ENCODE peak calls at places on chromosomes 5 and 9, in six cellular contexts. B, H, P, L, F and Q are unnamed samples.

GRCh38 chr5:181173420-181174342 is 26.3 kb downstream of the OR2V2 start:
- DNase-seq in B (peak), H (peak), P (no peak), L (no peak), F (no peak), Q (no peak)

GRCh38 chr5:41820150-41820549 is 50.1 kb downstream of the OXCT1 start:
- DNase-seq in B (no peak), H (no peak), P (no peak), L (no peak), F (no peak), Q (no peak)

GRCh38 chr5:6328173-6328572 is 50.2 kb downstream of the MED10 start:
- DNase-seq in B (peak), H (peak), P (peak), L (no peak), F (no peak), Q (no peak)

GRCh38 chr9:29556746-29557145 is 1983.5 kb upstream of the C9orf72 start:
- DNase-seq in B (no peak), H (no peak), P (no peak), L (no peak), F (no peak), Q (no peak)

GRCh38 chr5:38468202-38468656 is 88.2 kb downstream of the LIFR start:
- DNase-seq in B (no peak), H (peak), P (no peak), L (peak), F (no peak), Q (peak)

GRCh38 chr5:16819522-16820167 is 116.4 kb downstream of the MYO10 start:
- DNase-seq in B (no peak), H (peak), P (no peak), L (no peak), F (no peak), Q (no peak)

GRCh38 chr5:171475551-171476035 is 56.1 kb downstream of the FGF18 start:
- DNase-seq in B (no peak), H (no peak), P (no peak), L (no peak), F (no peak), Q (no peak)

GRCh38 chr9:35822926-35823325 is 5.6 kb downstream of the FAM221B start:
- DNase-seq in B (no peak), H (no peak), P (no peak), L (no peak), F (no peak), Q (no peak)

GRCh38 chr5:26740182-26740581 is 298.2 kb downstream of the CDH9 start:
- DNase-seq in B (no peak), H (no peak), P (no peak), L (no peak), F (no peak), Q (no peak)

GRCh38 chr5:9358961-9359686 is 186.8 kb downstream of the SEMA5A start:
- DNase-seq in B (no peak), H (peak), P (no peak), L (no peak), F (no peak), Q (no peak)

GRCh38 chr9:89749500-89750116 is 144.8 kb downstream of the GADD45G start:
- DNase-seq in B (no peak), H (no peak), P (no peak), L (no peak), F (no peak), Q (no peak)

GRCh38 chr9:124894741-124895170 is 32.8 kb downstream of the ARPC5L start:
- DNase-seq in B (peak), H (peak), P (no peak), L (peak), F (no peak), Q (no peak)

GRCh38 chr5:179008667-179009066 is 13.5 kb upstream of the GRM6 start:
- DNase-seq in B (no peak), H (no peak), P (no peak), L (no peak), F (no peak), Q (no peak)

DNA sequence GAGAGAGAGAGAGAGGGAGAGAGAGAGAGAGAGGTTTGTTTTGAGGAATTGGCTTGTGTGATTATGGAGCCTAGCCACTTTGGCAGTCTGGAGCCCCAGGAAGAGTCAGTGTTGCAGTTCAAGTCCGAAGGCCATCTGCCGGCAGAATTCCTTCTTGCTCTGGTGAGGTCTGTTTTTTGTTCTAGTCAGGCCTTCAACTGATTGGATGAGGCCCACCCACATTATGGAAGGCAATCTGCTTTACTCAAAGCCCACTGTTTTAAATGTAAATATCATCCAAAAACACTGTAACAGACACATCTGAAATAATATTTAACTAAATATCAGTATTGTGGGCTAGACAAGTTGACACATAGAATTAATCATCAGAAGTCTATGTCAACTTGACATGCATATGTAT is 11.4 kb upstream of the GRM6 start:
- DNase-seq in B (no peak), H (no peak), P (no peak), L (no peak), F (no peak), Q (no peak)
- H3K4me3 ChIP-seq in B (no peak), H (no peak), P (no peak), L (no peak), F (no peak), Q (no peak)

DNA sequence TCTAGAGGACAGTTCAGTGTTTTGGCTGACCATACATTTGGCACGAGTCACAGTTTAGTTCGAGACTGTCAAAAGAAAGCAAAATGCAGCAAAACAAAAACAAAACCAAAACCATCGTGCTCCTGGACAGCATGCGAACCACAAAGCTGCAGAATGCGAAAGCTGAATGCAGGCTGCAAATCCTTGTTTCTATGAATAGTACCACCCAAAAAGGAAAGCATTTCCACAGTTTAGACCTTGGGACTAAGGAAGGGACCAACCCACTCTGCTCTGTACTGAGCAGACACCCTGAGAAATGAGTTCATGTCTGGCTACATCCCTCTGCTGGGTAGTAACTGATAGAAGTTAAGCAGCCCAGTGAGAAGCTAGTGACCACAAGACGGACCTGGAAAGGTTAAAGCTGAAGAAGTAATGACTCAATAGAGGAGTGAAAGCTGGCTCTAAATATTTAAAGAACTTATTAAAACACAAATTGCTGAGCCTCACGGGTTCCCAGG is 3.9 kb downstream of the GCNT4 start:
- DNase-seq in B (no peak), H (peak), P (no peak), L (no peak), F (no peak), Q (no peak)
- H3K4me3 ChIP-seq in B (no peak), H (no peak), P (no peak), L (no peak), F (no peak), Q (no peak)

GRCh38 chr5:191036-191948 is at the start of gene LRRC14B:
- DNase-seq in B (no peak), H (no peak), P (no peak), L (no peak), F (no peak), Q (no peak)
- H3K4me3 ChIP-seq in B (no peak), H (no peak), P (no peak), L (no peak), F (peak), Q (no peak)

GRCh38 chr5:125411163-125412050 is 665.0 kb upstream of the ZNF608 start:
- DNase-seq in B (peak), H (peak), P (no peak), L (no peak), F (no peak), Q (no peak)

GRCh38 chr5:125412561-125413535 is 666.4 kb upstream of the ZNF608 start:
- DNase-seq in B (peak), H (peak), P (peak), L (peak), F (peak), Q (peak)

GRCh38 chr5:125410501-125411162 is 664.2 kb upstream of the ZNF608 start:
- DNase-seq in B (peak), H (peak), P (no peak), L (no peak), F (no peak), Q (no peak)

GRCh38 chr5:125413861-125414260 is 667.4 kb upstream of the ZNF608 start:
- DNase-seq in B (no peak), H (no peak), P (no peak), L (no peak), F (no peak), Q (no peak)

GRCh38 chr5:125412051-125412560 is 665.7 kb upstream of the ZNF608 start:
- DNase-seq in B (peak), H (peak), P (peak), L (no peak), F (no peak), Q (no peak)
- H3K4me3 ChIP-seq in B (no peak), H (no peak), P (no peak), L (peak), F (peak), Q (peak)

GRCh38 chr5:34651791-34652190 is 4.3 kb upstream of the RAI14 start:
- DNase-seq in B (no peak), H (no peak), P (no peak), L (no peak), F (no peak), Q (no peak)
- H3K4me3 ChIP-seq in B (no peak), H (no peak), P (no peak), L (no peak), F (no peak), Q (no peak)

DNA sequence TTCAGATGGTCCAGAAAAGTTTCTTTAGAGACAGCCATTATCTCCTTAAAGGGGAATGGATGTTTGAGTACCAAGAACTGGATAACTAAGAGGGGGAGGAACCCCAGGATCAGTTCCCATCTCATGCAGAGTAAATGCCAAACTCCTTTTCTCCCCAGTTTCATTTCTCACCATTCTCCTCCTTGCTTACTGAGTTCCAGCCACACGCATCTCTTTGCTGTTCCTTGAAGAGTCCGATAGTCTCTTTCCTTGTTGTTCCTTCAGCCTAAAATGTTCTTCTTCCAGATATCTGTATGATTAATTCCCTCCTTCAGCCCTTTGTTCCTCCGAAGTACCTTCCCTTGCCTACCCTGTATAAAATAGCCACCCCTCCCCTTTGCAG is 30.0 kb downstream of the KDM4C start:
- DNase-seq in B (peak), H (no peak), P (no peak), L (no peak), F (no peak), Q (no peak)
- H3K4me3 ChIP-seq in B (no peak), H (no peak), P (no peak), L (no peak), F (no peak), Q (no peak)

DNA sequence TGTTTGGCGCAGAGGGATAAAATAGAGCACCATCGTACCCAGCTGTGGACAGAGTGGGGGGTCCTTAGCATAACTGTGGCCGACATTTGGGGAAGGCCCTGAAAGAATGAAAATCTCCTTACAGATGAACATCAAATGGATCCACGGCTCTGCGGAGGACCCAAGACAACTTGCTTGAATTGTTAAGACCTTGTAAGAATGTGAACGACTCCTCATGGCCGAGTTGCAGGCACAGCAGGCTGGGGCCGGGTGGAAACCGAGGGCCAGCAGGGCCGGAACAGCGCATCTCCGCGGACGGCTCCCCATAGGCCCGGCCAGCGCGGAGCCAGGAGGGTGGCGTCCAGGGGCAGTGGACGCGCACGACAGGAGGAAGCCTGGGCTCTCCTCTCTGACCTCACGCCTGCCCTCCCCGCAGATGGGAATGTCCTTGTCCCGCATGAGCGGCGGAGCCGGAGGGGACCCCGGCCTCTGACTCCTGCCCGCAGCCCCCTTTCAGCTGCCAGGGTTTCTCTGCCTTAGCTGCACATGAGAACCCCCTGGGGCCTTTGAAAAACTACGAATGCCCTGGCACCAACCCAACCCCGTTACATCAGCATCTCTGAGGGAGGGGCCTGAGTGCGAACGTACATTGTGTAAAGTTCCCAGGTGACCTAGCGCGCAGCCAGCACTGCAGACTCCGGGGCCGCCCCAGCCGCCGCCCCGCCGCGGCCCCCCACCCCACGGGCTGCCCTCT is 36.2 kb upstream of the PTCH1 start:
- DNase-seq in B (peak), H (peak), P (peak), L (peak), F (peak), Q (no peak)
- H3K4me3 ChIP-seq in B (no peak), H (no peak), P (no peak), L (no peak), F (peak), Q (peak)